ENCODE peak calls at places on chromosomes 5 and 9, in six cellular contexts. T is KG1; K is H1; N is SHP77; V is NCI-H1092; Y is stimulated activated CD8-positive, alpha-beta memory T cell treated with anti-CD3 and anti-CD28 coated beads, Interleukin-4, amount 100 ng/mL, for 4 hours. G is an unnamed sample.
A peak's percentile ranks its signal among the peaks of the same experiment; 100 is the strongest.

GRCh38 chr9:70262384-70262783 is 3.6 kb downstream of the SMC5 start:
- DNase-seq in T (no peak), V (no peak), K (no peak), Y (no peak), N (no peak), G (no peak)

GRCh38 chr9:114409103-114409780 is 21.5 kb upstream of the AKNA start:
- DNase-seq in Y (no peak), N (no peak), K (no peak), V (no peak), T (no peak), G (no peak)

GRCh38 chr9:131068076-131068816 is 28.1 kb upstream of the AIF1L start:
- DNase-seq in V (no peak), K (no peak), T (no peak), N (no peak), Y (no peak), G (no peak)

GRCh38 chr9:135489188-135489918 is 9.8 kb downstream of the PPP1R26 start:
- DNase-seq in K (no peak), T (no peak), V (no peak), Y (no peak), N (no peak), G (no peak)

GRCh38 chr9:106066937-106067545 is 372.7 kb downstream of the TMEM38B start:
- DNase-seq in K (no peak), N (no peak), T (no peak), Y (no peak), V (no peak), G (no peak)

GRCh38 chr5:122175852-122176251 is 46.5 kb downstream of the ZNF474 start:
- DNase-seq in T (no peak), Y (no peak), K (no peak), V (no peak), N (no peak), G (no peak)

GRCh38 chr5:68918306-68918705 is 175.5 kb upstream of the SLC30A5 start:
- DNase-seq in Y (no peak), T (no peak), N (no peak), V (no peak), K (no peak), G (no peak)

GRCh38 chr5:156534906-156535305 is 207.9 kb downstream of the SGCD start:
- DNase-seq in N (no peak), Y (no peak), T (no peak), V (no peak), K (no peak), G (no peak)

GRCh38 chr9:81416476-81417298 is 272.7 kb downstream of the TLE1 start:
- DNase-seq in N (no peak), Y (no peak), T (no peak), K (no peak), V (no peak), G (no peak)

GRCh38 chr5:38426986-38427950 is 129.2 kb downstream of the LIFR start:
- DNase-seq in V (no peak), T (no peak), K (no peak), Y (no peak), N (no peak), G (no peak)

GRCh38 chr5:151686673-151687378 is at the start of gene SPARC:
- DNase-seq in N (no peak), K (peak; percentile 77), V (no peak), T (no peak), Y (no peak), G (peak; percentile 9)

GRCh38 chr5:171651102-171651501 is 134.5 kb upstream of the SMIM23 start:
- DNase-seq in V (no peak), K (no peak), N (no peak), Y (no peak), T (no peak), G (no peak)

GRCh38 chr9:80839821-80840670 is 849.3 kb downstream of the TLE1 start:
- DNase-seq in Y (no peak), T (no peak), K (no peak), V (no peak), N (no peak), G (no peak)

GRCh38 chr5:5348135-5348534 is 74.3 kb upstream of the ICE1 start:
- DNase-seq in T (no peak), V (no peak), K (no peak), N (no peak), Y (no peak), G (peak; percentile 3)

GRCh38 chr5:59187772-59188347 is 605.0 kb downstream of the RAB3C start:
- DNase-seq in K (no peak), T (no peak), Y (no peak), N (no peak), V (no peak), G (no peak)

GRCh38 chr9:136111190-136111589 is 7.5 kb downstream of the TMEM250 start:
- DNase-seq in K (no peak), T (no peak), V (no peak), N (no peak), Y (no peak), G (no peak)

GRCh38 chr9:95425910-95426551 is 90.7 kb downstream of the PTCH1 start:
- DNase-seq in V (peak; percentile 31), T (no peak), Y (no peak), K (peak; percentile 64), N (peak; percentile 18), G (peak; percentile 21)

GRCh38 chr9:76401580-76402354 is 7.5 kb upstream of the RFK start:
- DNase-seq in N (no peak), Y (no peak), K (no peak), V (no peak), T (no peak), G (no peak)

GRCh38 chr9:36905101-36906066 is 128.7 kb downstream of the PAX5 start:
- DNase-seq in T (no peak), K (no peak), N (no peak), Y (no peak), V (peak; percentile 21), G (no peak)

GRCh38 chr5:2111569-2112105 is 228.9 kb upstream of the IRX4 start:
- DNase-seq in T (no peak), V (no peak), Y (no peak), N (no peak), K (no peak), G (no peak)

GRCh38 chr9:136409557-136410455 is 608 bp downstream of the ENTR1 start:
- DNase-seq in V (peak; percentile 15), T (peak; percentile 25), K (peak; percentile 60), Y (no peak), N (no peak), G (peak; percentile 58)

GRCh38 chr5:173630724-173631365 is 14.4 kb upstream of the BOD1 start:
- DNase-seq in K (no peak), N (no peak), V (no peak), T (no peak), Y (no peak), G (no peak)

GRCh38 chr5:32027717-32028321 is 146.3 kb downstream of the GOLPH3 start:
- DNase-seq in N (no peak), K (no peak), T (no peak), Y (no peak), V (no peak), G (no peak)